ENCODE peak calls at places on chromosomes 2 and 18, in four cellular contexts. K is neural progenitor cell, A is LoVo, J is GM12865. V is an unnamed sample.

GRCh38 chr2:85112906-85113625 is 20.1 kb upstream of the TCF7L1 start:
- DNase-seq in J (no peak), K (no peak), A (no peak), V (no peak)

GRCh38 chr18:31581498-31582197 is 10.0 kb upstream of the TTR start:
- DNase-seq in A (no peak), J (no peak), K (no peak), V (no peak)

GRCh38 chr2:37365669-37366068 is 21.2 kb downstream of the QPCT start:
- DNase-seq in K (no peak), A (peak), J (peak), V (no peak)

GRCh38 chr18:3513481-3513880 is 63.5 kb downstream of the TGIF1 start:
- DNase-seq in A (no peak), K (no peak), J (peak), V (no peak)

GRCh38 chr2:239223330-239224248 is 177.2 kb downstream of the HDAC4 start:
- DNase-seq in J (no peak), A (no peak), K (no peak), V (no peak)

GRCh38 chr18:32026491-32027086 is 8.0 kb downstream of the RNF125 start:
- DNase-seq in J (no peak), K (no peak), A (no peak), V (no peak)

GRCh38 chr2:24926602-24927252 is 6.7 kb upstream of the ADCY3 start:
- DNase-seq in J (peak), K (peak), A (no peak), V (no peak)

GRCh38 chr2:63053235-63053888 is 2.7 kb downstream of the OTX1 start:
- DNase-seq in J (no peak), K (peak), A (no peak), V (no peak)

GRCh38 chr18:48100168-48100495 is 169.7 kb upstream of the SMAD2 start:
- DNase-seq in K (no peak), J (no peak), A (no peak), V (no peak)

GRCh38 chr18:3093624-3094354 is 80.8 kb upstream of the LPIN2 start:
- DNase-seq in A (no peak), K (no peak), J (no peak), V (no peak)

GRCh38 chr2:73295751-73296400 is 2.5 kb upstream of the EGR4 start:
- DNase-seq in K (no peak), J (no peak), A (peak), V (no peak)

GRCh38 chr2:171553858-171554257 is 31.6 kb downstream of the CYBRD1 start:
- DNase-seq in K (no peak), J (no peak), A (peak), V (no peak)

GRCh38 chr2:159904565-159905281 is 106.7 kb upstream of the CD302 start:
- DNase-seq in K (peak), J (peak), A (peak), V (no peak)

GRCh38 chr2:113720167-113720566 is 36.3 kb downstream of the SLC35F5 start:
- DNase-seq in K (peak), A (peak), J (no peak), V (peak)

GRCh38 chr2:99819766-99820165 is 322.6 kb downstream of the AFF3 start:
- DNase-seq in A (no peak), K (peak), J (no peak), V (peak)

GRCh38 chr18:28116461-28116860 is 60.5 kb downstream of the CDH2 start:
- DNase-seq in K (no peak), J (no peak), A (no peak), V (no peak)

GRCh38 chr2:74567862-74568261 is 13.3 kb downstream of the DOK1 start:
- DNase-seq in J (no peak), K (no peak), A (no peak), V (no peak)

GRCh38 chr18:22439447-22439846 is 21.7 kb upstream of the CTAGE1 start:
- DNase-seq in J (no peak), K (no peak), A (no peak), V (no peak)

GRCh38 chr2:31255911-31256571 is 22.1 kb downstream of the EHD3 start:
- DNase-seq in A (no peak), K (no peak), J (peak), V (no peak)

GRCh38 chr2:126864861-126865260 is 33.8 kb upstream of the TEX51 start:
- DNase-seq in J (no peak), A (no peak), K (no peak), V (no peak)

GRCh38 chr2:88829607-88830463 is 138.4 kb downstream of the RPIA start:
- DNase-seq in J (no peak), A (no peak), K (no peak), V (no peak)

V was measured in HEK293T.